ENCODE peak calls at places on chromosomes 12 and 14, in five cellular contexts. D is fibroblast of the conjunctiva, F is T-helper 9 cell, S is activated gamma-delta T cell, E is M059J. Q is an unnamed sample.

GRCh38 chr14:51094901-51095853 is at the start of gene TRIM9:
- DNase-seq in S (peak), E (peak), F (peak), D (peak), Q (peak)

GRCh38 chr12:100127766-100128508 is 14.7 kb downstream of the BLTP3B start:
- DNase-seq in F (no peak), S (no peak), D (no peak), E (no peak), Q (no peak)

GRCh38 chr14:22567437-22567836 is 21.6 kb downstream of the DAD1 start:
- DNase-seq in D (no peak), S (no peak), E (no peak), F (no peak), Q (no peak)

GRCh38 chr12:126087692-126088091 is 1022.5 kb downstream of the AACS start:
- DNase-seq in E (no peak), D (no peak), S (no peak), F (no peak), Q (no peak)

GRCh38 chr12:4997939-4998338 is 45.7 kb upstream of the KCNA5 start:
- DNase-seq in S (no peak), F (no peak), D (peak), E (peak), Q (peak)

GRCh38 chr12:131087991-131088700 is 134.4 kb downstream of the ADGRD1 start:
- DNase-seq in F (no peak), E (no peak), D (no peak), S (no peak), Q (no peak)

GRCh38 chr12:3333583-3333982 is 157.4 kb upstream of the PRMT8 start:
- DNase-seq in S (no peak), E (no peak), F (no peak), D (no peak), Q (no peak)

GRCh38 chr14:59354666-59355065 is 110.5 kb downstream of the GPR135 start:
- DNase-seq in D (no peak), S (no peak), F (no peak), E (peak), Q (peak)

GRCh38 chr14:59529189-59529588 is 44.9 kb downstream of the JKAMP start:
- DNase-seq in F (no peak), S (no peak), E (peak), D (no peak), Q (no peak)

GRCh38 chr14:84273181-84273580 is 1256.8 kb upstream of the FLRT2 start:
- DNase-seq in D (no peak), E (no peak), S (no peak), F (no peak), Q (no peak)

GRCh38 chr12:89707992-89708792 is 446 bp downstream of the ATP2B1 start:
- DNase-seq in E (peak), S (peak), D (no peak), F (peak), Q (no peak)

GRCh38 chr12:14167005-14167628 is 185.7 kb upstream of the GRIN2B start:
- DNase-seq in E (peak), F (peak), S (no peak), D (peak), Q (no peak)

GRCh38 chr14:55454264-55455151 is 14.1 kb upstream of the TBPL2 start:
- DNase-seq in D (peak), E (peak), S (no peak), F (no peak), Q (no peak)

GRCh38 chr12:6074979-6075585 is 49.4 kb downstream of the VWF start:
- DNase-seq in D (no peak), E (peak), F (no peak), S (no peak), Q (no peak)

GRCh38 chr12:47237751-47238211 is 158.0 kb upstream of the AMIGO2 start:
- DNase-seq in E (no peak), S (no peak), F (no peak), D (no peak), Q (no peak)

GRCh38 chr12:31821484-31821883 is 92.7 kb upstream of the AMN1 start:
- DNase-seq in E (no peak), F (no peak), D (no peak), S (no peak), Q (no peak)

GRCh38 chr12:42873401-42873800 is 283.9 kb upstream of the PRICKLE1 start:
- DNase-seq in D (no peak), E (peak), S (no peak), F (no peak), Q (peak)

GRCh38 chr12:13404111-13404628 is 207.6 kb downstream of the EMP1 start:
- DNase-seq in D (no peak), E (no peak), F (no peak), S (no peak), Q (no peak)

GRCh38 chr12:55058082-55058481 is 38.3 kb downstream of the NEUROD4 start:
- DNase-seq in F (no peak), D (no peak), E (no peak), S (no peak), Q (no peak)

GRCh38 chr14:31336646-31337045 is 83.7 kb downstream of the HEATR5A start:
- DNase-seq in S (no peak), E (peak), D (peak), F (no peak), Q (peak)

GRCh38 chr14:72443991-72444431 is 449.9 kb downstream of the DPF3 start:
- DNase-seq in D (no peak), F (no peak), E (no peak), S (no peak), Q (no peak)

GRCh38 chr12:2396448-2396871 is 343.7 kb downstream of the CACNA1C start:
- DNase-seq in E (peak), F (no peak), D (no peak), S (no peak), Q (no peak)

GRCh38 chr12:103745962-103746361 is 95.1 kb downstream of the NT5DC3 start:
- DNase-seq in F (no peak), D (no peak), E (no peak), S (no peak), Q (no peak)

GRCh38 chr12:51270847-51271518 is 768 bp upstream of the SMAGP start:
- DNase-seq in E (peak), D (peak), F (no peak), S (no peak), Q (peak)

GRCh38 chr12:92289611-92290010 is 144.0 kb upstream of the BTG1 start:
- DNase-seq in S (no peak), E (no peak), F (no peak), D (no peak), Q (no peak)

GRCh38 chr12:33529810-33530209 is 90.2 kb upstream of the SYT10 start:
- DNase-seq in E (no peak), F (no peak), S (no peak), D (no peak), Q (no peak)

GRCh38 chr12:51891843-51892242 is 3.9 kb downstream of the ANKRD33 start:
- DNase-seq in D (no peak), F (no peak), S (no peak), E (no peak), Q (no peak)